ENCODE peak calls at places on chromosomes 11 and 22, in six cellular contexts. One of them, this sample, is unnamed.

GRCh38 chr22:20956258-20957117 is 10.6 kb upstream of the AIFM3 start:
- DNase-seq in HuH-7.5: no peak
- DNase-seq in midbrain: no peak
- DNase-seq in activated naive CD8-positive, alpha-beta T cell treated with anti-CD3 and anti-CD28 coated beads for 36 hours: no peak
- DNase-seq in fibroblast of the aortic adventitia: peak
- DNase-seq in kidney: no peak
- DNase-seq in this sample: peak

GRCh38 chr11:111819161-111820058 is 52.0 kb downstream of the ALG9 start:
- DNase-seq in midbrain: no peak
- DNase-seq in kidney: no peak
- DNase-seq in activated naive CD8-positive, alpha-beta T cell treated with anti-CD3 and anti-CD28 coated beads for 36 hours: no peak
- DNase-seq in HuH-7.5: no peak
- DNase-seq in fibroblast of the aortic adventitia: peak
- DNase-seq in this sample: no peak

GRCh38 chr11:104637652-104638170 is 260.5 kb downstream of the CASP12 start:
- DNase-seq in fibroblast of the aortic adventitia: no peak
- DNase-seq in midbrain: no peak
- DNase-seq in kidney: no peak
- DNase-seq in activated naive CD8-positive, alpha-beta T cell treated with anti-CD3 and anti-CD28 coated beads for 36 hours: no peak
- DNase-seq in HuH-7.5: no peak
- DNase-seq in this sample: no peak

GRCh38 chr22:22968366-22968765 is 80.8 kb downstream of the IGLL5 start:
- DNase-seq in fibroblast of the aortic adventitia: no peak
- DNase-seq in midbrain: no peak
- DNase-seq in kidney: no peak
- DNase-seq in activated naive CD8-positive, alpha-beta T cell treated with anti-CD3 and anti-CD28 coated beads for 36 hours: no peak
- DNase-seq in HuH-7.5: no peak
- DNase-seq in this sample: no peak

GRCh38 chr22:47174096-47174495 is 411.6 kb downstream of the TBC1D22A start:
- DNase-seq in kidney: peak
- DNase-seq in fibroblast of the aortic adventitia: no peak
- DNase-seq in activated naive CD8-positive, alpha-beta T cell treated with anti-CD3 and anti-CD28 coated beads for 36 hours: no peak
- DNase-seq in HuH-7.5: no peak
- DNase-seq in midbrain: no peak
- DNase-seq in this sample: no peak

GRCh38 chr22:31488988-31489617 is 539 bp downstream of the EIF4ENIF1 start:
- DNase-seq in midbrain: no peak
- DNase-seq in fibroblast of the aortic adventitia: peak
- DNase-seq in kidney: peak
- DNase-seq in activated naive CD8-positive, alpha-beta T cell treated with anti-CD3 and anti-CD28 coated beads for 36 hours: peak
- DNase-seq in HuH-7.5: peak
- DNase-seq in this sample: no peak

GRCh38 chr11:123696183-123696582 is 41.8 kb upstream of the SCN3B start:
- DNase-seq in activated naive CD8-positive, alpha-beta T cell treated with anti-CD3 and anti-CD28 coated beads for 36 hours: no peak
- DNase-seq in fibroblast of the aortic adventitia: no peak
- DNase-seq in midbrain: no peak
- DNase-seq in kidney: no peak
- DNase-seq in HuH-7.5: no peak
- DNase-seq in this sample: no peak

GRCh38 chr11:61146413-61146812 is 14.8 kb downstream of the VPS37C start:
- DNase-seq in fibroblast of the aortic adventitia: no peak
- DNase-seq in HuH-7.5: no peak
- DNase-seq in activated naive CD8-positive, alpha-beta T cell treated with anti-CD3 and anti-CD28 coated beads for 36 hours: no peak
- DNase-seq in midbrain: no peak
- DNase-seq in kidney: no peak
- DNase-seq in this sample: no peak

This sample was measured in HepG2.